ENCODE peak calls at places on chromosome 1, in six cellular contexts. One of them, this sample, is unnamed.

GRCh38 chr1:25003457-25004190 is 73.5 kb upstream of the RUNX3 start:
- DNase-seq in Daoy: no peak
- DNase-seq in stimulated activated CD8-positive, alpha-beta memory T cell treated with anti-CD3 and anti-CD28 coated beads, Interleukin-4, amount 100 ng/mL, for 24 hours: no peak
- DNase-seq in astrocyte of the spinal cord: peak
- DNase-seq in suprapubic skin: no peak
- DNase-seq in EH: peak
- DNase-seq in this sample: no peak

GRCh38 chr1:36836196-36836883 is 198.0 kb downstream of the GRIK3 start:
- DNase-seq in EH: no peak
- DNase-seq in suprapubic skin: no peak
- DNase-seq in Daoy: no peak
- DNase-seq in stimulated activated CD8-positive, alpha-beta memory T cell treated with anti-CD3 and anti-CD28 coated beads, Interleukin-4, amount 100 ng/mL, for 24 hours: no peak
- DNase-seq in astrocyte of the spinal cord: no peak
- DNase-seq in this sample: no peak

GRCh38 chr1:200015811-200016210 is 11.7 kb upstream of the NR5A2 start:
- DNase-seq in Daoy: no peak
- DNase-seq in stimulated activated CD8-positive, alpha-beta memory T cell treated with anti-CD3 and anti-CD28 coated beads, Interleukin-4, amount 100 ng/mL, for 24 hours: no peak
- DNase-seq in suprapubic skin: no peak
- DNase-seq in EH: peak
- DNase-seq in astrocyte of the spinal cord: no peak
- DNase-seq in this sample: no peak

GRCh38 chr1:11316701-11317100 is 43.7 kb downstream of the UBIAD1 start:
- DNase-seq in EH: no peak
- DNase-seq in suprapubic skin: no peak
- DNase-seq in Daoy: no peak
- DNase-seq in astrocyte of the spinal cord: peak
- DNase-seq in stimulated activated CD8-positive, alpha-beta memory T cell treated with anti-CD3 and anti-CD28 coated beads, Interleukin-4, amount 100 ng/mL, for 24 hours: no peak
- DNase-seq in this sample: no peak

GRCh38 chr1:210792250-210792649 is 341.7 kb downstream of the KCNH1 start:
- DNase-seq in Daoy: no peak
- DNase-seq in EH: no peak
- DNase-seq in suprapubic skin: no peak
- DNase-seq in astrocyte of the spinal cord: no peak
- DNase-seq in stimulated activated CD8-positive, alpha-beta memory T cell treated with anti-CD3 and anti-CD28 coated beads, Interleukin-4, amount 100 ng/mL, for 24 hours: no peak
- DNase-seq in this sample: no peak

GRCh38 chr1:66154394-66154793 is 361.7 kb downstream of the PDE4B start:
- DNase-seq in stimulated activated CD8-positive, alpha-beta memory T cell treated with anti-CD3 and anti-CD28 coated beads, Interleukin-4, amount 100 ng/mL, for 24 hours: no peak
- DNase-seq in astrocyte of the spinal cord: no peak
- DNase-seq in suprapubic skin: no peak
- DNase-seq in Daoy: no peak
- DNase-seq in EH: no peak
- DNase-seq in this sample: no peak

GRCh38 chr1:155126494-155127104 is 1.1 kb upstream of the EFNA1 start:
- DNase-seq in suprapubic skin: peak
- DNase-seq in stimulated activated CD8-positive, alpha-beta memory T cell treated with anti-CD3 and anti-CD28 coated beads, Interleukin-4, amount 100 ng/mL, for 24 hours: peak
- DNase-seq in astrocyte of the spinal cord: peak
- DNase-seq in EH: peak
- DNase-seq in Daoy: peak
- DNase-seq in this sample: peak

GRCh38 chr1:111989531-111990025 is at the start of gene KCND3:
- DNase-seq in stimulated activated CD8-positive, alpha-beta memory T cell treated with anti-CD3 and anti-CD28 coated beads, Interleukin-4, amount 100 ng/mL, for 24 hours: no peak
- DNase-seq in EH: peak
- DNase-seq in Daoy: peak
- DNase-seq in astrocyte of the spinal cord: no peak
- DNase-seq in suprapubic skin: no peak
- DNase-seq in this sample: no peak

GRCh38 chr1:73998348-73998959 is 199.5 kb downstream of the LRRIQ3 start:
- DNase-seq in astrocyte of the spinal cord: peak
- DNase-seq in EH: peak
- DNase-seq in stimulated activated CD8-positive, alpha-beta memory T cell treated with anti-CD3 and anti-CD28 coated beads, Interleukin-4, amount 100 ng/mL, for 24 hours: no peak
- DNase-seq in suprapubic skin: no peak
- DNase-seq in Daoy: no peak
- DNase-seq in this sample: no peak

GRCh38 chr1:19365711-19366110 is 53.6 kb downstream of the SLC66A1 start:
- DNase-seq in Daoy: no peak
- DNase-seq in suprapubic skin: no peak
- DNase-seq in EH: peak
- DNase-seq in astrocyte of the spinal cord: no peak
- DNase-seq in stimulated activated CD8-positive, alpha-beta memory T cell treated with anti-CD3 and anti-CD28 coated beads, Interleukin-4, amount 100 ng/mL, for 24 hours: no peak
- DNase-seq in this sample: no peak

GRCh38 chr1:208781391-208782035 is 537.3 kb upstream of the PLXNA2 start:
- DNase-seq in stimulated activated CD8-positive, alpha-beta memory T cell treated with anti-CD3 and anti-CD28 coated beads, Interleukin-4, amount 100 ng/mL, for 24 hours: no peak
- DNase-seq in Daoy: no peak
- DNase-seq in EH: no peak
- DNase-seq in suprapubic skin: no peak
- DNase-seq in astrocyte of the spinal cord: no peak
- DNase-seq in this sample: no peak

This sample was measured in T-cell.